ENCODE peak calls at places on chromosomes 6 and 20, in six cellular contexts. F, D, S, O, A and I are unnamed samples.

GRCh38 chr6:28838289-28838633 is 85.5 kb downstream of the TRIM27 start:
- DNase-seq in S (peak; percentile 33), A (peak; percentile 79), O (peak; percentile 81), D (peak; percentile 82), F (no peak), I (peak; percentile 71)

GRCh38 chr6:93424303-93425064 is 5.1 kb upstream of the EPHA7 start:
- DNase-seq in S (no peak), F (no peak), A (no peak), D (peak; percentile 40), O (no peak), I (no peak)

GRCh38 chr6:127301199-127301700 is 34.6 kb downstream of the RNF146 start:
- DNase-seq in S (no peak), F (no peak), D (peak; percentile 12), A (no peak), O (no peak), I (no peak)

GRCh38 chr6:87384449-87384848 is 23.3 kb upstream of the CFAP206 start:
- DNase-seq in O (no peak), A (no peak), D (no peak), F (no peak), S (no peak), I (no peak)

GRCh38 chr6:157746897-157747296 is 76.1 kb upstream of the SNX9 start:
- DNase-seq in F (no peak), O (no peak), S (no peak), A (no peak), D (no peak), I (no peak)

GRCh38 chr6:90393232-90393884 is 96.7 kb upstream of the BACH2 start:
- DNase-seq in A (peak; percentile 63), O (peak; percentile 81), D (peak; percentile 70), F (no peak), S (peak; percentile 46), I (peak; percentile 70)

GRCh38 chr20:53503517-53503919 is 90.1 kb downstream of the ZNF217 start:
- DNase-seq in D (no peak), S (no peak), A (no peak), O (no peak), F (no peak), I (no peak)

GRCh38 chr6:70604254-70604653 is 37.5 kb downstream of the SDHAF4 start:
- DNase-seq in A (no peak), F (no peak), S (no peak), D (no peak), O (no peak), I (no peak)

GRCh38 chr6:116030745-116031144 is 29.9 kb downstream of the FRK start:
- DNase-seq in S (no peak), A (no peak), D (no peak), F (no peak), O (no peak), I (no peak)

GRCh38 chr20:15236812-15237211 is 899.4 kb upstream of the FLRT3 start:
- DNase-seq in A (peak; percentile 37), O (peak; percentile 53), D (peak; percentile 10), S (no peak), F (no peak), I (peak; percentile 66)

GRCh38 chr6:32852018-32852843 is 1.3 kb downstream of the TAP1 start:
- DNase-seq in O (peak; percentile 67), S (peak; percentile 48), A (peak; percentile 23), F (no peak), D (no peak), I (no peak)

GRCh38 chr6:45946887-45947286 is 68.8 kb downstream of the CLIC5 start:
- DNase-seq in A (no peak), F (no peak), D (peak; percentile 39), S (no peak), O (no peak), I (no peak)

GRCh38 chr6:139308284-139308916 is 16.6 kb upstream of the TXLNB start:
- DNase-seq in F (no peak), S (no peak), O (no peak), A (no peak), D (no peak), I (peak; percentile 31)

GRCh38 chr6:166411721-166412151 is 29.0 kb upstream of the MPC1 start:
- DNase-seq in A (no peak), D (no peak), O (peak; percentile 14), S (no peak), F (no peak), I (no peak)

GRCh38 chr6:5403619-5404018 is 142.3 kb downstream of the FARS2 start:
- DNase-seq in S (no peak), D (peak; percentile 28), O (no peak), F (no peak), A (no peak), I (no peak)

GRCh38 chr6:24930386-24930785 is 5.4 kb downstream of the RIPOR2 start:
- DNase-seq in O (no peak), F (no peak), S (no peak), A (no peak), D (peak; percentile 7), I (no peak)

GRCh38 chr20:48294942-48295341 is 509.7 kb upstream of the SULF2 start:
- DNase-seq in A (no peak), O (no peak), D (no peak), S (no peak), F (no peak), I (no peak)

GRCh38 chr6:169847141-169847674 is 95.8 kb downstream of the ERMARD start:
- DNase-seq in F (no peak), A (no peak), S (peak; percentile 14), O (no peak), D (no peak), I (peak; percentile 21)

GRCh38 chr6:43628392-43629103 is 516 bp downstream of the GTPBP2 start:
- DNase-seq in O (peak; percentile 66), F (no peak), A (peak; percentile 79), D (peak; percentile 54), S (peak; percentile 39), I (peak; percentile 33)

GRCh38 chr6:43250992-43251373 is 7.7 kb downstream of the TTBK1 start:
- DNase-seq in S (no peak), F (no peak), A (peak; percentile 36), O (peak; percentile 25), D (no peak), I (no peak)

GRCh38 chr20:23111307-23111943 is 25.3 kb upstream of the CD93 start:
- DNase-seq in S (no peak), D (no peak), O (no peak), A (no peak), F (no peak), I (no peak)

GRCh38 chr6:95094751-95095150 is 482.6 kb upstream of the MANEA start:
- DNase-seq in O (no peak), A (no peak), F (no peak), D (peak; percentile 81), S (no peak), I (peak; percentile 75)

GRCh38 chr6:170445487-170445886 is 107.6 kb downstream of the PSMB1 start:
- DNase-seq in F (no peak), A (no peak), D (peak; percentile 21), S (no peak), O (no peak), I (no peak)

GRCh38 chr20:5316188-5317158 is at the start of gene PROKR2:
- DNase-seq in S (no peak), F (no peak), D (peak; percentile 2), A (no peak), O (no peak), I (no peak)

GRCh38 chr6:46053034-46053933 is 37.6 kb upstream of the CLIC5 start:
- DNase-seq in D (peak; percentile 59), S (peak; percentile 27), F (no peak), A (no peak), O (peak; percentile 79), I (no peak)

GRCh38 chr6:35439308-35439707 is 12.8 kb upstream of the FANCE start:
- DNase-seq in D (no peak), F (no peak), A (no peak), S (no peak), O (no peak), I (no peak)

GRCh38 chr20:9575836-9576235 is 61.4 kb downstream of the LAMP5 start:
- DNase-seq in D (no peak), S (no peak), A (no peak), O (no peak), F (no peak), I (no peak)

GRCh38 chr20:60727425-60727824 is 524.6 kb upstream of the CDH4 start:
- DNase-seq in S (no peak), D (no peak), F (no peak), A (no peak), O (no peak), I (peak; percentile 39)

GRCh38 chr20:48098099-48098498 is 312.8 kb upstream of the SULF2 start:
- DNase-seq in O (no peak), S (no peak), D (no peak), F (no peak), A (peak; percentile 20), I (no peak)

GRCh38 chr6:4303638-4304037 is 168.3 kb upstream of the ECI2 start:
- DNase-seq in S (no peak), F (no peak), D (no peak), O (no peak), A (no peak), I (no peak)

GRCh38 chr6:47349931-47350330 is 40.2 kb upstream of the TNFRSF21 start:
- DNase-seq in S (no peak), F (no peak), A (no peak), D (no peak), O (no peak), I (no peak)

GRCh38 chr6:155103816-155104366 is 108.8 kb downstream of the TIAM2 start:
- DNase-seq in D (peak; percentile 55), A (no peak), F (no peak), S (no peak), O (no peak), I (no peak)

GRCh38 chr6:132490024-132490423 is 22.9 kb downstream of the STX7 start:
- DNase-seq in S (peak; percentile 66), D (peak; percentile 69), O (peak; percentile 18), A (no peak), F (no peak), I (peak; percentile 41)

GRCh38 chr6:64326939-64327338 is 691.3 kb downstream of the PHF3 start:
- DNase-seq in O (no peak), F (no peak), D (no peak), A (no peak), S (no peak), I (no peak)